ENCODE peak calls at places on chromosomes 5 and 9, in seven cellular contexts. U is fibroblast of mammary gland, J is A673, W is Panc1, T is adrenal gland, E is AG10803, G is SK-N-SH. Z is an unnamed sample.

GRCh38 chr9:91500509-91501011 is 76.9 kb upstream of the NFIL3 start:
- DNase-seq in U (peak), J (peak), W (no peak), T (peak), E (peak), G (no peak), Z (peak)

GRCh38 chr9:18260527-18260926 is 213.4 kb upstream of the ADAMTSL1 start:
- DNase-seq in U (peak), J (no peak), W (no peak), T (no peak), E (peak), G (peak), Z (peak)

GRCh38 chr5:56671571-56671970 is 143.8 kb upstream of the MAP3K1 start:
- DNase-seq in U (no peak), J (no peak), W (no peak), T (no peak), E (no peak), G (no peak), Z (no peak)

GRCh38 chr5:170104710-170105109 is 987 bp upstream of the FOXI1 start:
- DNase-seq in U (no peak), J (no peak), W (no peak), T (no peak), E (no peak), G (no peak), Z (no peak)

GRCh38 chr5:116947691-116948528 is 373.3 kb upstream of the SEMA6A start:
- DNase-seq in U (peak), J (peak), W (peak), T (peak), E (no peak), G (peak), Z (peak)

GRCh38 chr9:135244751-135245221 is 157.3 kb downstream of the OLFM1 start:
- DNase-seq in U (no peak), J (no peak), W (no peak), T (no peak), E (no peak), G (no peak), Z (no peak)

GRCh38 chr9:98823666-98824334 is 16.3 kb downstream of the GALNT12 start:
- DNase-seq in U (no peak), J (no peak), W (no peak), T (no peak), E (no peak), G (no peak), Z (no peak)

GRCh38 chr9:5893591-5894236 is 3.0 kb downstream of the MLANA start:
- DNase-seq in U (no peak), J (no peak), W (no peak), T (no peak), E (no peak), G (no peak), Z (no peak)

GRCh38 chr5:139774980-139775654 is 20.5 kb upstream of the PSD2 start:
- DNase-seq in U (peak), J (peak), W (no peak), T (peak), E (peak), G (peak), Z (peak)

GRCh38 chr5:124919076-124919475 is 172.6 kb upstream of the ZNF608 start:
- DNase-seq in U (no peak), J (no peak), W (no peak), T (no peak), E (no peak), G (no peak), Z (no peak)

GRCh38 chr5:145946112-145946861 is 9.9 kb downstream of the SH3RF2 start:
- DNase-seq in U (peak), J (peak), W (peak), T (peak), E (peak), G (peak), Z (peak)

GRCh38 chr9:104885818-104886709 is 41.9 kb downstream of the ABCA1 start:
- DNase-seq in U (no peak), J (peak), W (no peak), T (no peak), E (no peak), G (no peak), Z (no peak)

GRCh38 chr9:104876587-104876986 is 51.4 kb downstream of the ABCA1 start:
- DNase-seq in U (no peak), J (no peak), W (no peak), T (no peak), E (no peak), G (no peak), Z (no peak)

GRCh38 chr9:104879555-104880318 is 48.2 kb downstream of the ABCA1 start:
- DNase-seq in U (peak), J (no peak), W (no peak), T (no peak), E (peak), G (no peak), Z (peak)

GRCh38 chr9:104881991-104882555 is 45.9 kb downstream of the ABCA1 start:
- DNase-seq in U (no peak), J (no peak), W (no peak), T (no peak), E (no peak), G (peak), Z (no peak)

DNA sequence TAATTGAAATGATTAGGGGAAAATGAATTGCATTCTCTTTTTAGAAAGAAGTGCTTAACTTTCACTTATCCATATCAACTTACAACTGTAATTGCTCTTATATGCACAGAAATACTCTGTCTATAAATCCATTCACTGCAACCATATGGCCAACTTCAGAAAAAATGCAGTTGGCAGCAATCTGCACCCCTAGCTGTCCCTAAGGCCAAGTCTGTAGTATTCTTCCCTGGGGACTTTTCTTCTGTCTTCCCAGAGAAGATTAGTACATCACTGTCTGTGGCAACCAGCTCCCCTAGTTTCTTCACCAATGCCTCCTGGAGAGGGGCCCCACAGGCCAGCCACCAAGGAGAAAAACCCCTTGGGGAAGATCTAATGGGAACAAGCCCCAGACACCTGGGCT is 45.4 kb downstream of the ABCA1 start:
- DNase-seq in U (no peak), J (peak), W (no peak), T (no peak), E (no peak), G (no peak), Z (no peak)
- TF ChIP-seq CTCF in U (no peak), J (no peak), W (no peak), T (no peak), E (no peak), G (no peak), Z (no peak)

GRCh38 chr5:135973323-135974018 is 18.7 kb upstream of the LECT2 start:
- DNase-seq in U (peak), J (no peak), W (no peak), T (no peak), E (peak), G (no peak), Z (peak)
- H3K4me3 ChIP-seq in U (no peak), J (no peak), W (no peak), T (no peak), E (no peak), G (no peak), Z (no peak)

DNA sequence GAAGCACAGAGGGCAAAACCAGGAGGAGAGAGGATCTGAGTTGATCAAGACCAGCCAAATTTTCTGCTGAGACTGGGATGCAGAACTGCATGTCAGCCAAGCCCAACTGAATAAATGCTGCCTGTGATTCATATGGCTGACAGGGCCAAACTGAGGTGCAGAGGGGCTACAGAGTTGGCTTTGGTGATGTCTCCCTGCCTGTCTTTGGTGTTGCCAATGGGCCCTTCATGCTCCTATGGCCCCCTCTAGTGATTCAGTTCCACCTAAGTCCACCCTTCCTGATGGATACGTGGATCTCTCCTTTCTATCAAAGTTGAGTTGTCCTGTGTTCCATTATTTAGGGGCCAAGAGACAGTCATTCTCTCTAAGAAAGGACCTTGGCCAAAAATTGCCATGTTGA is 163.6 kb upstream of the TLE4 start:
- DNase-seq in U (no peak), J (no peak), W (no peak), T (no peak), E (peak), G (no peak), Z (no peak)
- TF ChIP-seq CTCF in U (no peak), J (no peak), W (no peak), T (no peak), E (peak), G (peak), Z (no peak)

GRCh38 chr5:166074839-166075481 is 2216.5 kb upstream of the WWC1 start:
- DNase-seq in U (no peak), J (peak), W (no peak), T (no peak), E (no peak), G (no peak), Z (no peak)
- H3K4me3 ChIP-seq in U (no peak), J (no peak), W (no peak), T (no peak), E (no peak), G (no peak), Z (no peak)

GRCh38 chr9:13928988-13929387 is 385.0 kb downstream of the NFIB start:
- DNase-seq in U (no peak), J (no peak), W (no peak), T (no peak), E (no peak), G (no peak), Z (no peak)

GRCh38 chr9:13934411-13934810 is 379.5 kb downstream of the NFIB start:
- DNase-seq in U (no peak), J (no peak), W (no peak), T (no peak), E (no peak), G (no peak), Z (no peak)

GRCh38 chr9:13933268-13933656 is 380.7 kb downstream of the NFIB start:
- DNase-seq in U (no peak), J (no peak), W (no peak), T (no peak), E (no peak), G (no peak), Z (no peak)

DNA sequence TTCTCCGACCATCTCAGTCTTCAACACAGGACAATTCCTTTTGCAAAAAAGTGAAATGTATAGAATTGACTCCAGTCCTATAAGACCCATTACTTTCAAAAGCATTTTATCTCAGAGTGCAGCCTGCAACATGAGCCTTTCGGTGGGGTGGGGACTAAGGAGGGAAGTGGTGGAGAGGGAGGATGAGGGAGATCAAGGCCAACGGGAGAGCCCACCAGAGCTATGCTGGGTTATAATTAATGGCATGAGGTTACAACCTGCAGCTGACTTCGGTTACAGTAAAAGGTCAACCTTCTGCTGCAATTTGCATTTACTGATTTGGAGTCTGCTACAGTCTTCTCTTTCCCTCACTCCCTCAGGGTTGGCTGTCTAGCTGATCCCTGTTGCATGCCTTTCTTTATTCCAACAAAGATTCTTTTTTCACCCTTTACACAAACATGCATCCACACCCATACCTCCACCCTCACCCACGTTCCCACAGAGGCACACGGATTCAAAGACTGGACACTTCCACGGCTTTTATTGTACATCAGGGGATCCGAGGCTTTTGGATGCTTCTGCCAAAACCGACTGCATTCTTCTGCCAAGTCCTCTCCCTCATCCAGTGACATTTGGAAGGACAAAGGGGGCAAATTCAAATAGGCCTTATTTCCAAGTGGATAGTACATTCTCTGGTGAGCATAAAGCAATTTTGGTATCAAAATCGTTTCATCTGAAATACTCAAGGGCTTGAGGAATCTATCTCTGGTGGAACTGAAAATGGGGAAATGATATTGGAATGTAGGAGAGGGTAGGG is 381.3 kb downstream of the NFIB start:
- DNase-seq in U (no peak), J (no peak), W (no peak), T (no peak), E (no peak), G (no peak), Z (no peak)
- TF ChIP-seq CTCF in U (no peak), J (no peak), W (no peak), T (no peak), E (no peak), G (no peak), Z (no peak)

DNA sequence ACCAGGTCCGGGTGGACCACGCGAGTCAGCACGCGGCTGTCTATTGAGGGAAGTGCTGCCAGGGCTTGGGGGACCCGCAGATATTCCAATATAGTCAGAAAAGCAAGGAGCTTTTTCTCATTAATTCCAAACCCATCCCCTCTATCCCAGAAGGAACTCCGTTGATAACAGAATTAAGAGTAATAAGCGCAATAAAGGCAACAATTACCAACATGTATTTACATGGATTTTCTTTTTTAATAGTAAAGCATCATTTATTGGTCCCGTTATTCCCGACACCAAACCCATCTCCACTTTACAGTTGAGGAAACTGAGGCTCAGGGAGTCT is 7.7 kb downstream of the PHF19 start:
- DNase-seq in U (no peak), J (no peak), W (no peak), T (no peak), E (no peak), G (no peak), Z (no peak)
- H3K4me3 ChIP-seq in U (peak), J (peak), W (peak), T (peak), E (peak), G (no peak), Z (peak)

DNA sequence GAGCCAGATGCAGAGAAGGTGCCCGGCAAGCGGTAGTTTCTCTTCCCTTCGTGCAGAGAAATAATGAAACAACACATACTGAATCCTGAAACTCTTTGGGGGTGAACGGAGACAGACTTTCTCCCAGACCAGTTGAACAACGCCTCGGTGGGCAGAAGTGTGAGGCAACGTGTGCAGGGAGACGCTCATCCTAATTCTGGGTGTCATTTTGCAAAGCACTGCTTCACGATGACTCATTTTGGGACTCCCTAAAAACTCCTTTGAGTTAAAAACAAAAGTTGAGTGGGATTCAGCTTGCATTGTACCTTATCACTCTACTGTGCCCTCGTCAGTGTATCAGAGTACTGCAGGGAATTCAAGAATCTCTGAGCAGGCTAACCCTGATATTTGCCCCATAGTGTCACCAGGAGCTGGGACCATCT is 3.5 kb upstream of the NEK6 start:
- DNase-seq in U (no peak), J (no peak), W (no peak), T (no peak), E (no peak), G (no peak), Z (no peak)
- TF ChIP-seq CTCF in U (no peak), J (no peak), W (no peak), T (no peak), E (no peak), G (no peak), Z (no peak)

Z was measured in fibroblast of villous mesenchyme.